ENCODE peak calls at places on chromosomes 3 and 15, in six cellular contexts. A, W, I, S, H and O are unnamed samples. For H3K4me1, the result is how much of the 10 kb centered on the place peaks cover.

GRCh38 chr3:42839616-42840015 is 30.4 kb downstream of the ACKR2 start:
- DNase-seq in A (peak), W (no peak), I (no peak), S (no peak), H (peak), O (peak)

GRCh38 chr3:172031957-172032356 is 7.4 kb upstream of the FNDC3B start:
- DNase-seq in A (no peak), W (no peak), I (no peak), S (no peak), H (no peak), O (no peak)

GRCh38 chr3:144677118-144677517 is 705.5 kb downstream of the DIPK2A start:
- DNase-seq in A (no peak), W (no peak), I (no peak), S (no peak), H (no peak), O (no peak)

GRCh38 chr15:77974098-77974414 is 103.5 kb downstream of the TBC1D2B start:
- DNase-seq in A (no peak), W (no peak), I (peak), S (peak), H (no peak), O (peak)

GRCh38 chr3:107263269-107264021 is 113.8 kb upstream of the CCDC54 start:
- DNase-seq in A (no peak), W (no peak), I (no peak), S (no peak), H (no peak), O (no peak)

GRCh38 chr15:84816694-84817460 is at the start of gene ALPK3:
- DNase-seq in A (peak), W (peak), I (peak), S (peak), H (peak), O (no peak)

GRCh38 chr3:144968951-144969350 is 997.3 kb downstream of the DIPK2A start:
- DNase-seq in A (no peak), W (no peak), I (no peak), S (no peak), H (no peak), O (no peak)

GRCh38 chr15:49082960-49083359 is 36.7 kb upstream of the SECISBP2L start:
- DNase-seq in A (no peak), W (no peak), I (no peak), S (no peak), H (no peak), O (no peak)

GRCh38 chr3:138062626-138063025 is 52.7 kb downstream of the CLDN18 start:
- DNase-seq in A (no peak), W (no peak), I (no peak), S (no peak), H (no peak), O (no peak)

GRCh38 chr3:169403855-169404254 is 259.7 kb downstream of the MECOM start:
- DNase-seq in A (no peak), W (no peak), I (no peak), S (no peak), H (no peak), O (no peak)

GRCh38 chr15:100042558-100042957 is 299.2 kb downstream of the ADAMTS17 start:
- DNase-seq in A (no peak), W (no peak), I (no peak), S (no peak), H (peak), O (no peak)

GRCh38 chr15:31799711-31800321 is 230.5 kb upstream of the CHRNA7 start:
- DNase-seq in A (no peak), W (no peak), I (peak), S (no peak), H (no peak), O (no peak)

GRCh38 chr3:107458871-107459270 is 63.9 kb upstream of the BBX start:
- DNase-seq in A (no peak), W (no peak), I (no peak), S (no peak), H (no peak), O (no peak)

GRCh38 chr15:30649952-30650929 is 24.3 kb downstream of the ARHGAP11B start:
- DNase-seq in A (no peak), W (no peak), I (no peak), S (no peak), H (no peak), O (no peak)

GRCh38 chr3:55531266-55531665 is 44.2 kb upstream of the WNT5A start:
- DNase-seq in A (no peak), W (no peak), I (no peak), S (no peak), H (no peak), O (no peak)

GRCh38 chr3:197736491-197737318 is at the start of gene RUBCN:
- DNase-seq in A (peak), W (peak), I (peak), S (peak), H (peak), O (peak)

GRCh38 chr15:66883322-66883911 is 181.4 kb downstream of the SMAD6 start:
- DNase-seq in A (peak), W (no peak), I (peak), S (peak), H (peak), O (no peak)

GRCh38 chr15:68204776-68205557 is at the start of gene CALML4:
- DNase-seq in A (peak), W (peak), I (peak), S (peak), H (no peak), O (peak)

GRCh38 chr15:68207176-68207935 is 2.2 kb upstream of the CALML4 start:
- DNase-seq in A (peak), W (no peak), I (no peak), S (peak), H (peak), O (no peak)

GRCh38 chr15:68205558-68205944 is 419 bp upstream of the CALML4 start:
- DNase-seq in A (no peak), W (no peak), I (no peak), S (peak), H (no peak), O (no peak)

GRCh38 chr15:68206711-68207151 is 1.6 kb upstream of the CALML4 start:
- DNase-seq in A (no peak), W (no peak), I (no peak), S (peak), H (peak), O (no peak)

GRCh38 chr15:68205949-68206539 is 912 bp upstream of the CALML4 start:
- DNase-seq in A (peak), W (peak), I (peak), S (peak), H (peak), O (peak)
- H3K4me3 ChIP-seq in A (no peak), W (peak), I (peak), S (no peak), H (no peak), O (no peak)

DNA sequence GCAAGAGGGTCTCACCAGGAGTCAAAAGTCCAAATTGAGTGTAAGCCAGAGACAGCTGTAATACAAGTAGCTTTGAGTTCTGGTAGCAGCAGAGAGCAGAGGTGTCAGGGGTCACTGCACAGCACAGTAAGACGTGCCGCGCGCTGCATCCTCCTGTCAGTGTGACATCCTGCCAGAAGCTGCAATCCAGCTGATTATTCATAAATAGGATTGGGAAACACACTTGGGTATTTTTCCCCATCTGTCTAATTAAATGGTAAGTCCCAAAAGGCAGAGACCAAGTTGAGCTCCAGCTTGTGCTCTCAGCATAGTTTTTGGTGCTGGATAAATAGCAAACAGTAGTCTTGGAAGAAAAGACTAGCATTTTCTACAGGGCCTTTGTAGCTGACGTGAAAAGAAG is 560.1 kb upstream of the CFAP20DC start:
- DNase-seq in A (no peak), W (peak), I (peak), S (no peak), H (no peak), O (no peak)
- H3K4me1 ChIP-seq in A (under half), W (under half), I (under half), S (under half), H (under half), O (under half)

GRCh38 chr3:5057857-5058324 is 64.2 kb upstream of the ARL8B start:
- DNase-seq in A (peak), W (no peak), I (peak), S (peak), H (peak), O (peak)
- H3K27ac ChIP-seq in A (peak), W (no peak), I (no peak), S (no peak), H (no peak), O (no peak)

GRCh38 chr3:45599424-45599886 is 4.9 kb downstream of the LIMD1 start:
- DNase-seq in A (no peak), W (no peak), I (peak), S (no peak), H (no peak), O (peak)
- H3K4me3 ChIP-seq in A (no peak), W (peak), I (peak), S (no peak), H (no peak), O (no peak)

DNA sequence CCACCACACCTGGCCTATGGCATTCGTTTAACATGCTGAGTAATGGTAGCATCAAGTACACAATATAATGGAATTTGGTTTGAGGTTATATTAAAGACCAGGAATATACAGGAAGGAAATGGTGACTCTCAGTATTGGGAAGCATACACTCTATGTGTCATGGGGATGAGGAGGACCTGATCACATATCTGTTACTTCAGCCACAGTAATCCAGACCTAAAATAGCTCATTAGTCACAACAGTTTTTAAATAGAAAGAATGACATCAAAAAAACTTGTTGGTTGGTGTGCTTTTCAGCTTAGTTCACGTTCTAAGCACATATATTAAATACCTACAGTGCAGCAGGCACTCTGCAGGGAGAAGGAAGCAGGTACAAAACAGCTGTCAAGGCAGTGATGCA is 52.5 kb upstream of the ATP2C1 start:
- DNase-seq in A (no peak), W (no peak), I (no peak), S (no peak), H (no peak), O (no peak)
- H3K4me1 ChIP-seq in A (under half), W (under half), I (under half), S (under half), H (under half), O (under half)

DNA sequence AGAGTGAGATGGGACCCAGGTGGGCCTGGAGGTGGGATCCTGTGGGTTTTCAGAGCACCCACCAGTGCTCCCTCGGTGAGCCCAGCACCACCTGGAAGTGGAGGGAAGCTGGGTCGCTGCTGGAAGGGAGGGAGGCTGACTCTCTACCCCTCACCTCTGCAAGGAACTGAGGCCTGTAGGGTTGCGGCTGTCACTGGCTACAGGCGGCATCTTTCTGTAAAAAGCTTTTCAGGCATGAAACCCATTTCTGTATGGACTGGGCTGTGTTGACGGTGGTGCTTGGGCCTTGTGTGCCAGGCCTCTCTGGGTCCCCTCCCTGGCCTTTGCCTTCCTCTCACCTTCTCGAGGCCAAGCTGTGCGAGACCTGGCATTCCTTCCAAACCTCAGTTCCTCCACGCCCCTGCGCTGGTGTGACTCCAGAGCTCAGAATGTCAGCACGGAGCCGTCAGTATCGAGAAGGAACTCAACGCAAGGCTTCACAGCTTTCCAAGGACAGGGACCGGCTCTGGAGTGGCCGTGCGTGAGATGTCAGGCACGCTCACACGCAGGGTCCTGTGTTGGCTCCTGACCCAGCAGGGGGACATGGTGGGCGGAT is 16.6 kb downstream of the ABTB1 start:
- DNase-seq in A (no peak), W (peak), I (peak), S (peak), H (peak), O (no peak)
- H3K27ac ChIP-seq in A (peak), W (no peak), I (peak), S (peak), H (no peak), O (no peak)

GRCh38 chr3:33219175-33219487 is 521 bp upstream of the SUSD5 start:
- DNase-seq in A (no peak), W (no peak), I (no peak), S (no peak), H (no peak), O (no peak)

GRCh38 chr3:33215739-33216138 is 2.9 kb downstream of the SUSD5 start:
- DNase-seq in A (no peak), W (no peak), I (no peak), S (no peak), H (no peak), O (no peak)

GRCh38 chr3:33221241-33221640 is 2.6 kb upstream of the SUSD5 start:
- DNase-seq in A (no peak), W (no peak), I (no peak), S (no peak), H (no peak), O (no peak)

GRCh38 chr3:33218446-33219174 is at the start of gene SUSD5:
- DNase-seq in A (peak), W (peak), I (peak), S (peak), H (peak), O (no peak)

DNA sequence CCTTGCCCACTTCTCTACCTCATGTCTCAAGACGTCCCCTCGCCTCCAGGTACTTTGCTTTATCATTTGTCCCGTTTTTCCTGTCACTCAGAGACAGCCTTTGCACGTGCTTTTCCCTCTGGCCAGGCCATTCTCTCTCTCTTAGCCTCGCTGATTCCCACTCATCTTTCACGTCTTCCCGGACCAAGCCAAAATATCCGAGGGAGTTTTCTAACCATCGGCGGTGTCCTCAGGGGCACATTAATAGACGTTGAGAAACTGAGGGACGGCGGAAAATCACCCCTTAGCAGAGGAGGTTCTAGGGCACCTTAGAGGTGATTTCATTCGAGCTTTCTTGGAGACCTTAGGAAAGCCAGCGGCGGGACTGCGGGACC is 551 bp downstream of the SUSD5 start:
- DNase-seq in A (no peak), W (no peak), I (no peak), S (no peak), H (no peak), O (no peak)
- H3K4me3 ChIP-seq in A (peak), W (peak), I (peak), S (peak), H (peak), O (no peak)

GRCh38 chr3:58055309-58055708 is 47.1 kb downstream of the FLNB start:
- DNase-seq in A (no peak), W (no peak), I (no peak), S (no peak), H (no peak), O (no peak)
- H3K4me1 ChIP-seq in A (half or more), W (under half), I (half or more), S (under half), H (under half), O (under half)

DNA sequence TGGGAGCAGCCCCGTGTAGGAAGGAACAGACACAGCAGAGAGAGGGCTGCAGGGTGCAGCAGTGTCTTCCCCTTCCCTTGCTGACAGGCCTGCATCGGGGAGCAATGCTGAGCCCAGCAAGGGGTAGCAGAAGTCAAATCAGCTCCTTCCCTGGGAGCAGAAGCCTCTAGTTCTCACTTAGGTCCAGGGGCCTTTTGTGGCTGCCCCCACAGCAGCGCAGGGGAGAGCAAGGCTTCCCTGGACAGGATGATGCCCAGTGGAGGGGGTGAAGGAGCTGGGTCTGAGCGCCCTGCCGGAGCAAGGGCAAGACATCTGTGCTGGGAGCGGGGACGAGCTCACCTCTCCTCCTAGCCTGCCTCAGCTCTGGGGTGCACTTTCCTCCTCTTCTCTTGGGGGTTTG is 827 bp downstream of the PLCB2 start:
- DNase-seq in A (no peak), W (peak), I (no peak), S (peak), H (no peak), O (no peak)
- H3K27ac ChIP-seq in A (no peak), W (peak), I (peak), S (no peak), H (no peak), O (no peak)